ENCODE peak calls at places on chromosomes 6 and 20, in six cellular contexts. One of them, this sample, is unnamed.

GRCh38 chr6:78580923-78581322 is 286.4 kb upstream of the IRAK1BP1 start:
- DNase-seq in RWPE1: no peak
- DNase-seq in Right ventricle myocardium superior: no peak
- DNase-seq in WERI-Rb-1: no peak
- DNase-seq in lower lobe of right lung: no peak
- DNase-seq in germinal center: no peak
- DNase-seq in this sample: no peak

GRCh38 chr6:111201155-111201554 is 113.9 kb downstream of the SLC16A10 start:
- DNase-seq in RWPE1: no peak
- DNase-seq in Right ventricle myocardium superior: no peak
- DNase-seq in WERI-Rb-1: no peak
- DNase-seq in lower lobe of right lung: no peak
- DNase-seq in germinal center: no peak
- DNase-seq in this sample: no peak

GRCh38 chr6:151514000-151514730 is 20.3 kb downstream of the CCDC170 start:
- DNase-seq in RWPE1: no peak
- DNase-seq in Right ventricle myocardium superior: no peak
- DNase-seq in WERI-Rb-1: no peak
- DNase-seq in lower lobe of right lung: no peak
- DNase-seq in germinal center: no peak
- DNase-seq in this sample: no peak

GRCh38 chr6:39615622-39616021 is 109.6 kb downstream of the KIF6 start:
- DNase-seq in RWPE1: no peak
- DNase-seq in Right ventricle myocardium superior: no peak
- DNase-seq in WERI-Rb-1: no peak
- DNase-seq in lower lobe of right lung: no peak
- DNase-seq in germinal center: no peak
- DNase-seq in this sample: no peak

GRCh38 chr6:125986956-125987617 is 747 bp downstream of the TRMT11 start:
- DNase-seq in RWPE1: no peak
- DNase-seq in Right ventricle myocardium superior: no peak
- DNase-seq in WERI-Rb-1: no peak
- DNase-seq in lower lobe of right lung: no peak
- DNase-seq in germinal center: peak
- DNase-seq in this sample: peak

GRCh38 chr20:38878798-38879197 is 47.4 kb upstream of the FAM83D start:
- DNase-seq in RWPE1: peak
- DNase-seq in Right ventricle myocardium superior: no peak
- DNase-seq in WERI-Rb-1: no peak
- DNase-seq in lower lobe of right lung: no peak
- DNase-seq in germinal center: no peak
- DNase-seq in this sample: no peak

GRCh38 chr20:3238616-3239025 is 369 bp downstream of the SLC4A11 start:
- DNase-seq in RWPE1: peak
- DNase-seq in Right ventricle myocardium superior: no peak
- DNase-seq in WERI-Rb-1: no peak
- DNase-seq in lower lobe of right lung: no peak
- DNase-seq in germinal center: peak
- DNase-seq in this sample: peak

GRCh38 chr6:1335367-1336037 is 23.6 kb downstream of the FOXQ1 start:
- DNase-seq in RWPE1: peak
- DNase-seq in Right ventricle myocardium superior: peak
- DNase-seq in WERI-Rb-1: no peak
- DNase-seq in lower lobe of right lung: peak
- DNase-seq in germinal center: no peak
- DNase-seq in this sample: no peak

GRCh38 chr6:17584241-17584803 is 15.8 kb upstream of the FAM8A1 start:
- DNase-seq in RWPE1: peak
- DNase-seq in Right ventricle myocardium superior: no peak
- DNase-seq in WERI-Rb-1: peak
- DNase-seq in lower lobe of right lung: no peak
- DNase-seq in germinal center: peak
- DNase-seq in this sample: peak

GRCh38 chr20:50218987-50219435 is 28.4 kb downstream of the CEBPB start:
- DNase-seq in RWPE1: no peak
- DNase-seq in Right ventricle myocardium superior: no peak
- DNase-seq in WERI-Rb-1: no peak
- DNase-seq in lower lobe of right lung: peak
- DNase-seq in germinal center: no peak
- DNase-seq in this sample: no peak

GRCh38 chr6:134351615-134352474 is 33.9 kb upstream of the SGK1 start:
- DNase-seq in RWPE1: no peak
- DNase-seq in Right ventricle myocardium superior: no peak
- DNase-seq in WERI-Rb-1: no peak
- DNase-seq in lower lobe of right lung: no peak
- DNase-seq in germinal center: no peak
- DNase-seq in this sample: peak

GRCh38 chr6:151139524-151139923 is 100.2 kb upstream of the AKAP12 start:
- DNase-seq in RWPE1: no peak
- DNase-seq in Right ventricle myocardium superior: no peak
- DNase-seq in WERI-Rb-1: no peak
- DNase-seq in lower lobe of right lung: no peak
- DNase-seq in germinal center: no peak
- DNase-seq in this sample: no peak

GRCh38 chr6:30615958-30616810 is 859 bp downstream of the PPP1R10 start:
- DNase-seq in RWPE1: no peak
- DNase-seq in Right ventricle myocardium superior: no peak
- DNase-seq in WERI-Rb-1: peak
- DNase-seq in lower lobe of right lung: no peak
- DNase-seq in germinal center: no peak
- DNase-seq in this sample: peak

GRCh38 chr6:43604174-43604573 is 24.9 kb downstream of the GTPBP2 start:
- DNase-seq in RWPE1: peak
- DNase-seq in Right ventricle myocardium superior: no peak
- DNase-seq in WERI-Rb-1: no peak
- DNase-seq in lower lobe of right lung: no peak
- DNase-seq in germinal center: no peak
- DNase-seq in this sample: no peak

GRCh38 chr6:150900049-150900448 is 34.5 kb downstream of the MTHFD1L start:
- DNase-seq in RWPE1: no peak
- DNase-seq in Right ventricle myocardium superior: no peak
- DNase-seq in WERI-Rb-1: no peak
- DNase-seq in lower lobe of right lung: no peak
- DNase-seq in germinal center: no peak
- DNase-seq in this sample: no peak

GRCh38 chr6:14922706-14923105 is 323.2 kb upstream of the JARID2 start:
- DNase-seq in RWPE1: no peak
- DNase-seq in Right ventricle myocardium superior: no peak
- DNase-seq in WERI-Rb-1: no peak
- DNase-seq in lower lobe of right lung: no peak
- DNase-seq in germinal center: no peak
- DNase-seq in this sample: no peak

GRCh38 chr20:51338692-51339440 is 203.7 kb downstream of the NFATC2 start:
- DNase-seq in RWPE1: peak
- DNase-seq in Right ventricle myocardium superior: no peak
- DNase-seq in WERI-Rb-1: no peak
- DNase-seq in lower lobe of right lung: no peak
- DNase-seq in germinal center: no peak
- DNase-seq in this sample: no peak

GRCh38 chr6:139164001-139164400 is 29.1 kb downstream of the HECA start:
- DNase-seq in RWPE1: no peak
- DNase-seq in Right ventricle myocardium superior: no peak
- DNase-seq in WERI-Rb-1: no peak
- DNase-seq in lower lobe of right lung: no peak
- DNase-seq in germinal center: no peak
- DNase-seq in this sample: no peak

GRCh38 chr6:54003316-54003715 is 107.9 kb upstream of the MLIP start:
- DNase-seq in RWPE1: peak
- DNase-seq in Right ventricle myocardium superior: no peak
- DNase-seq in WERI-Rb-1: no peak
- DNase-seq in lower lobe of right lung: no peak
- DNase-seq in germinal center: no peak
- DNase-seq in this sample: no peak

GRCh38 chr6:36118550-36119107 is 11.7 kb upstream of the MAPK13 start:
- DNase-seq in RWPE1: no peak
- DNase-seq in Right ventricle myocardium superior: no peak
- DNase-seq in WERI-Rb-1: peak
- DNase-seq in lower lobe of right lung: peak
- DNase-seq in germinal center: no peak
- DNase-seq in this sample: no peak

GRCh38 chr6:17289491-17290106 is 8.4 kb downstream of the RBM24 start:
- DNase-seq in RWPE1: no peak
- DNase-seq in Right ventricle myocardium superior: peak
- DNase-seq in WERI-Rb-1: no peak
- DNase-seq in lower lobe of right lung: peak
- DNase-seq in germinal center: no peak
- DNase-seq in this sample: peak

GRCh38 chr6:28580484-28580883 is 54.8 kb downstream of the GPX5 start:
- DNase-seq in RWPE1: no peak
- DNase-seq in Right ventricle myocardium superior: no peak
- DNase-seq in WERI-Rb-1: no peak
- DNase-seq in lower lobe of right lung: no peak
- DNase-seq in germinal center: no peak
- DNase-seq in this sample: peak

GRCh38 chr6:4941782-4942672 is 61.8 kb downstream of the RPP40 start:
- DNase-seq in RWPE1: peak
- DNase-seq in Right ventricle myocardium superior: no peak
- DNase-seq in WERI-Rb-1: no peak
- DNase-seq in lower lobe of right lung: no peak
- DNase-seq in germinal center: no peak
- DNase-seq in this sample: peak

GRCh38 chr20:59835057-59835447 is 98.4 kb downstream of the SYCP2 start:
- DNase-seq in RWPE1: no peak
- DNase-seq in Right ventricle myocardium superior: no peak
- DNase-seq in WERI-Rb-1: no peak
- DNase-seq in lower lobe of right lung: no peak
- DNase-seq in germinal center: no peak
- DNase-seq in this sample: no peak

GRCh38 chr20:59571591-59572314 is 32.6 kb upstream of the PHACTR3 start:
- DNase-seq in RWPE1: peak
- DNase-seq in Right ventricle myocardium superior: peak
- DNase-seq in WERI-Rb-1: peak
- DNase-seq in lower lobe of right lung: peak
- DNase-seq in germinal center: peak
- DNase-seq in this sample: peak

GRCh38 chr6:43786664-43787329 is 16.8 kb downstream of the VEGFA start:
- DNase-seq in RWPE1: no peak
- DNase-seq in Right ventricle myocardium superior: no peak
- DNase-seq in WERI-Rb-1: no peak
- DNase-seq in lower lobe of right lung: peak
- DNase-seq in germinal center: no peak
- DNase-seq in this sample: no peak

GRCh38 chr6:143561105-143561704 is 49.7 kb upstream of the FUCA2 start:
- DNase-seq in RWPE1: no peak
- DNase-seq in Right ventricle myocardium superior: no peak
- DNase-seq in WERI-Rb-1: no peak
- DNase-seq in lower lobe of right lung: no peak
- DNase-seq in germinal center: no peak
- DNase-seq in this sample: no peak

GRCh38 chr6:113654396-113654795 is 202.7 kb upstream of the MARCKS start:
- DNase-seq in RWPE1: peak
- DNase-seq in Right ventricle myocardium superior: peak
- DNase-seq in WERI-Rb-1: no peak
- DNase-seq in lower lobe of right lung: peak
- DNase-seq in germinal center: no peak
- DNase-seq in this sample: no peak

GRCh38 chr6:110039996-110040383 is 61.9 kb downstream of the GPR6 start:
- DNase-seq in RWPE1: peak
- DNase-seq in Right ventricle myocardium superior: no peak
- DNase-seq in WERI-Rb-1: peak
- DNase-seq in lower lobe of right lung: no peak
- DNase-seq in germinal center: peak
- DNase-seq in this sample: peak

GRCh38 chr20:19926581-19926980 is 90.6 kb upstream of the NAA20 start:
- DNase-seq in RWPE1: no peak
- DNase-seq in Right ventricle myocardium superior: no peak
- DNase-seq in WERI-Rb-1: no peak
- DNase-seq in lower lobe of right lung: no peak
- DNase-seq in germinal center: no peak
- DNase-seq in this sample: no peak

GRCh38 chr6:14354919-14355572 is 237.5 kb downstream of the CD83 start:
- DNase-seq in RWPE1: peak
- DNase-seq in Right ventricle myocardium superior: peak
- DNase-seq in WERI-Rb-1: no peak
- DNase-seq in lower lobe of right lung: peak
- DNase-seq in germinal center: no peak
- DNase-seq in this sample: no peak

GRCh38 chr6:15066433-15067337 is 179.2 kb upstream of the JARID2 start:
- DNase-seq in RWPE1: peak
- DNase-seq in Right ventricle myocardium superior: peak
- DNase-seq in WERI-Rb-1: no peak
- DNase-seq in lower lobe of right lung: peak
- DNase-seq in germinal center: no peak
- DNase-seq in this sample: no peak

GRCh38 chr20:35901678-35902544 is 52.4 kb downstream of the SCAND1 start:
- DNase-seq in RWPE1: peak
- DNase-seq in Right ventricle myocardium superior: no peak
- DNase-seq in WERI-Rb-1: peak
- DNase-seq in lower lobe of right lung: no peak
- DNase-seq in germinal center: no peak
- DNase-seq in this sample: peak

GRCh38 chr6:105836889-105837288 is 249.2 kb upstream of the PRDM1 start:
- DNase-seq in RWPE1: no peak
- DNase-seq in Right ventricle myocardium superior: no peak
- DNase-seq in WERI-Rb-1: no peak
- DNase-seq in lower lobe of right lung: no peak
- DNase-seq in germinal center: no peak
- DNase-seq in this sample: no peak

GRCh38 chr6:110102411-110102810 is 77.1 kb downstream of the WASF1 start:
- DNase-seq in RWPE1: no peak
- DNase-seq in Right ventricle myocardium superior: no peak
- DNase-seq in WERI-Rb-1: no peak
- DNase-seq in lower lobe of right lung: no peak
- DNase-seq in germinal center: no peak
- DNase-seq in this sample: no peak

GRCh38 chr20:38779247-38780097 is 26.0 kb upstream of the PPP1R16B start:
- DNase-seq in RWPE1: peak
- DNase-seq in Right ventricle myocardium superior: no peak
- DNase-seq in WERI-Rb-1: no peak
- DNase-seq in lower lobe of right lung: no peak
- DNase-seq in germinal center: no peak
- DNase-seq in this sample: no peak

GRCh38 chr6:39553029-39553428 is 172.2 kb downstream of the KIF6 start:
- DNase-seq in RWPE1: no peak
- DNase-seq in Right ventricle myocardium superior: no peak
- DNase-seq in WERI-Rb-1: no peak
- DNase-seq in lower lobe of right lung: no peak
- DNase-seq in germinal center: no peak
- DNase-seq in this sample: no peak

GRCh38 chr20:29740601-29740950 is 1516.9 kb upstream of the DEFB115 start:
- DNase-seq in RWPE1: no peak
- DNase-seq in Right ventricle myocardium superior: no peak
- DNase-seq in WERI-Rb-1: no peak
- DNase-seq in lower lobe of right lung: no peak
- DNase-seq in germinal center: no peak
- DNase-seq in this sample: no peak

This sample was measured in NCI-H524.